ENCODE peak calls at places on chromosomes 16 and 17, in six cellular contexts. G is stimulated activated CD4-positive, alpha-beta T cell treated with anti-CD3 and anti-CD28 coated beads, Interleukin-2, amount 100 ng/mL, for 48 hours; L is AG08396; B is left ventricle myocardium superior; J is tibial nerve; C is sciatic nerve. F is an unnamed sample.

GRCh38 chr17:73706428-73706827 is 62.2 kb upstream of the SDK2 start:
- DNase-seq in G (no peak), L (no peak), B (no peak), J (no peak), C (no peak), F (no peak)

GRCh38 chr17:21041753-21042433 is 918 bp downstream of the USP22 start:
- DNase-seq in G (peak; percentile 65), L (peak; percentile 73), B (peak; percentile 92), J (peak; percentile 77), C (peak; percentile 94), F (peak; percentile 81)

GRCh38 chr16:23317266-23317661 is 15.2 kb downstream of the SCNN1B start:
- DNase-seq in G (no peak), L (no peak), B (no peak), J (no peak), C (no peak), F (no peak)

GRCh38 chr16:9469512-9469911 is 378.1 kb downstream of the HAPSTR1 start:
- DNase-seq in G (no peak), L (no peak), B (no peak), J (no peak), C (no peak), F (no peak)

GRCh38 chr17:73657473-73658116 is 13.3 kb upstream of the SDK2 start:
- DNase-seq in G (peak; percentile 18), L (no peak), B (peak; percentile 76), J (no peak), C (peak; percentile 73), F (peak; percentile 14)

GRCh38 chr16:53732296-53732929 is 28.5 kb downstream of the FTO start:
- DNase-seq in G (no peak), L (no peak), B (no peak), J (no peak), C (no peak), F (peak; percentile 69)

GRCh38 chr16:1413684-1414531 is 596 bp downstream of the UNKL start:
- DNase-seq in G (peak; percentile 70), L (peak; percentile 75), B (peak; percentile 71), J (no peak), C (no peak), F (peak; percentile 74)

GRCh38 chr16:4055748-4056147 is 60.5 kb downstream of the ADCY9 start:
- DNase-seq in G (no peak), L (no peak), B (no peak), J (no peak), C (no peak), F (no peak)

GRCh38 chr17:48497103-48497502 is 33.7 kb downstream of the HOXB1 start:
- DNase-seq in G (no peak), L (no peak), B (no peak), J (no peak), C (no peak), F (peak; percentile 54)

GRCh38 chr16:89345663-89346150 is 128.2 kb downstream of the ZNF778 start:
- DNase-seq in G (no peak), L (no peak), B (no peak), J (no peak), C (no peak), F (no peak)

GRCh38 chr17:48997103-48997826 is at the start of gene IGF2BP1:
- DNase-seq in G (no peak), L (no peak), B (no peak), J (no peak), C (no peak), F (peak; percentile 44)

GRCh38 chr16:83925095-83925905 is 26.4 kb downstream of the MLYCD start:
- DNase-seq in G (no peak), L (no peak), B (peak; percentile 12), J (no peak), C (no peak), F (no peak)

GRCh38 chr17:1752425-1752941 is 9.4 kb upstream of the SERPINF1 start:
- DNase-seq in G (no peak), L (no peak), B (no peak), J (no peak), C (no peak), F (peak; percentile 47)